ENCODE peak calls at places on chromosomes 13 and 19, in four cellular contexts. Y is epithelial cell of prostate; A is activated T-cell treated with anti-CD3 and anti-CD28 coated beads, Interleukin-2, amount 50 U/mL, for 4 hours; M is endodermal cell. C is an unnamed sample.
A peak's percentile ranks its signal among the peaks of the same experiment; 100 is the strongest.

GRCh38 chr13:18628428-18628827 is 553.2 kb downstream of the TUBA3C start:
- DNase-seq in Y (no peak), A (no peak), M (no peak), C (peak; percentile 42)

GRCh38 chr13:107847406-107847805 is 367.9 kb downstream of the LIG4 start:
- DNase-seq in Y (no peak), A (no peak), M (peak; percentile 69), C (no peak)

GRCh38 chr19:13574933-13575332 is 68.7 kb upstream of the CACNA1A start:
- DNase-seq in Y (no peak), A (no peak), M (peak; percentile 60), C (peak; percentile 33)

GRCh38 chr19:11435833-11436313 is 438 bp downstream of the PRKCSH start:
- DNase-seq in Y (no peak), A (no peak), M (no peak), C (no peak)

GRCh38 chr19:12953456-12954149 is 3.4 kb downstream of the GADD45GIP1 start:
- DNase-seq in Y (no peak), A (no peak), M (no peak), C (no peak)

GRCh38 chr13:60135344-60135743 is 28.4 kb downstream of the DIAPH3 start:
- DNase-seq in Y (no peak), A (no peak), M (no peak), C (no peak)

GRCh38 chr19:41801682-41802317 is 5.4 kb downstream of the CEACAM3 start:
- DNase-seq in Y (no peak), A (no peak), M (peak; percentile 27), C (no peak)

GRCh38 chr13:100883453-100883852 is 208.9 kb upstream of the TMTC4 start:
- DNase-seq in Y (no peak), A (no peak), M (no peak), C (no peak)

GRCh38 chr13:64770743-64771142 is 2459.4 kb downstream of the PCDH9 start:
- DNase-seq in Y (no peak), A (no peak), M (no peak), C (no peak)

GRCh38 chr19:38781058-38781457 is 7.7 kb upstream of the LGALS7 start:
- DNase-seq in Y (no peak), A (no peak), M (no peak), C (no peak)

GRCh38 chr19:33219261-33219812 is 6.3 kb downstream of the SLC7A10 start:
- DNase-seq in Y (no peak), A (no peak), M (peak; percentile 81), C (no peak)

GRCh38 chr13:77480071-77480470 is 55.4 kb upstream of the SCEL start:
- DNase-seq in Y (no peak), A (no peak), M (no peak), C (no peak)

GRCh38 chr19:46603752-46604241 is 2.7 kb downstream of the CALM3 start:
- DNase-seq in Y (no peak), A (no peak), M (peak; percentile 43), C (no peak)

GRCh38 chr19:30319876-30320275 is 52.3 kb upstream of the ZNF536 start:
- DNase-seq in Y (no peak), A (no peak), M (no peak), C (no peak)

C was measured in upper lobe of left lung.